ENCODE peak calls at places on chromosomes 5 and 9, in four cellular contexts. E is Peyer's patch, N is fibroblast of mammary gland, C is fibroblast of lung. T is an unnamed sample.
A peak's percentile ranks its signal among the peaks of the same experiment; 100 is the strongest.

GRCh38 chr9:129317179-129318011 is 139.3 kb upstream of the IER5L start:
- DNase-seq in E (no peak), N (peak; percentile 69), C (peak; percentile 49), T (no peak)

GRCh38 chr5:126335871-126336270 is 87.3 kb upstream of the GRAMD2B start:
- DNase-seq in E (no peak), N (no peak), C (peak; percentile 59), T (peak; percentile 48)

GRCh38 chr9:136079211-136079915 is 15.7 kb downstream of the NACC2 start:
- DNase-seq in E (no peak), N (no peak), C (peak; percentile 18), T (no peak)

GRCh38 chr5:1507961-1508678 is 15.6 kb downstream of the LPCAT1 start:
- DNase-seq in E (peak; percentile 34), N (no peak), C (no peak), T (no peak)

GRCh38 chr9:98360176-98360708 is 104.8 kb upstream of the TBC1D2 start:
- DNase-seq in E (no peak), N (no peak), C (no peak), T (no peak)

GRCh38 chr5:50343715-50344114 is 97.4 kb downstream of the EMB start:
- DNase-seq in E (no peak), N (no peak), C (no peak), T (no peak)

GRCh38 chr9:135165756-135166519 is 78.5 kb downstream of the OLFM1 start:
- DNase-seq in E (no peak), N (no peak), C (no peak), T (no peak)

GRCh38 chr9:34611251-34611810 is 566 bp downstream of the RPP25L start:
- DNase-seq in E (peak; percentile 60), N (no peak), C (peak; percentile 22), T (no peak)

GRCh38 chr9:14322211-14323082 is 8.5 kb upstream of the NFIB start:
- DNase-seq in E (peak; percentile 95), N (peak; percentile 83), C (peak; percentile 90), T (peak; percentile 81)

GRCh38 chr9:81150016-81150625 is 539.2 kb downstream of the TLE1 start:
- DNase-seq in E (no peak), N (no peak), C (no peak), T (no peak)

GRCh38 chr5:175823731-175824525 is 47.5 kb upstream of the CPLX2 start:
- DNase-seq in E (no peak), N (no peak), C (no peak), T (no peak)

GRCh38 chr9:36779582-36779981 is 206.9 kb downstream of the MELK start:
- DNase-seq in E (no peak), N (no peak), C (no peak), T (no peak)
- H3K4me3 ChIP-seq in E (no peak overlapping the region), N (no peak overlapping the region), C (no peak overlapping the region), T (no peak overlapping the region)

GRCh38 chr5:180804129-180804601 is 1.6 kb upstream of the MGAT1 start:
- DNase-seq in E (no peak), N (no peak), C (no peak), T (no peak)
- H3K4me3 ChIP-seq in E (peak overlapping the region; percentile 97), N (peak overlapping the region; percentile 48), C (no peak overlapping the region), T (no peak overlapping the region)

DNA sequence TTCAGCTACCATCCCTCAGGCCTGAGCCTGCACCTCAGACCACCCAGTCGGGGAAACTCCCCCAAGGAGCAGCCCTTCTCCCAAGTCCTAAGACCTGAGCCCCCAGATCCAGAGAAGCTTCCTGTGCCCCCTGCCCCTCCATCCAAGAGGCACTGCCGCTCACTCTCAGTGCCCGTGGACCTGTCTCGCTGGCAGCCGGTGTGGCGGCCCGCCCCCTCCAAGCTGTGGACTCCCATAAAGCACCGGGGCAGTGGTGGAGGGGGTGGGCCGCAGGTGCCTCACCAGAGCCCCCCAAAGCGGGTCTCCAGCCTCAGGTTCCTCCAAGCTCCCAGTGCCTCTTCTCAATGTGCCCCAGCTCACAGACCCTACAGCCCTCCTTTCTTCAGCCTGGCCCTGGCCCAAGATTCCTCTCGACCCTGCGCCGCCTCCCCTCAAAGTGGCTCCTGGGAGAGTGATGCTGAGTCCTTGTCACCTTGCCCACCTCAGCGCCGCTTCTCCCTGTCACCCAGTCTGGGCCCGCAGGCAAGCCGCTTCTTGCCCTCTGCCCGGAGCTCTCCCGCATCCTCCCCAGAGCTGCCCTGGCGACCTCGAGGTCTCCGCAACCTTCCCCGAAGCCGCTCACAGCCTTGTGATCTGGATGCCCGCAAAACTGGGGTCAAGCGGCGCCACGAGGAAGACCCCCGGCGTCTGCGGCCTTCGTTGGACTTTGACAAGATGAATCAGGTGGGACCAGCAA is 7.0 kb downstream of the FAM53C start:
- DNase-seq in E (no peak), N (no peak), C (no peak), T (no peak)
- H3K4me3 ChIP-seq in E (no peak overlapping the region), N (no peak overlapping the region), C (no peak overlapping the region), T (no peak overlapping the region)

GRCh38 chr9:87760534-87760933 is 34.6 kb downstream of the CTSL start:
- DNase-seq in E (no peak), N (no peak), C (no peak), T (no peak)
- H3K4me3 ChIP-seq in E (no peak overlapping the region), N (no peak overlapping the region), C (no peak overlapping the region), T (no peak overlapping the region)

DNA sequence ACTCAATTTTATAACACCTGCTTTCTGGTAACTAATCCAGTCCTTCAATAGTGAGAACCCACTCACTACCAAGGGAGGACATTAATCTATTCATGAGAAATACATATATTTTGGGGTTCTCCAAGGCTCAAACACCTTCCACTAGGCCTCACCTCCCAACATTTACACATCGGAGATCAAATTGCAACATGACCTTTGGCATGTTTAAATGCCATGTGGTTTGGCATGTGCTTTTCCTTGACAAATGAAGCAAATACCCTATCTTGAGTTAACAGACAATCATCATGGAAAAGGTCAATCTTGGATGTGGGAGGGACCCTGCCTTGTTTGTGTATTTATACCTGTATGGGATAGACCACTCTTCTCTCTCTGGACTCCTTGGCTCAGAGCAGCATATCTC is 21.9 kb upstream of the SPINK14 start:
- DNase-seq in E (no peak), N (no peak), C (no peak), T (no peak)
- H3K4me3 ChIP-seq in E (no peak overlapping the region), N (no peak overlapping the region), C (no peak overlapping the region), T (no peak overlapping the region)

DNA sequence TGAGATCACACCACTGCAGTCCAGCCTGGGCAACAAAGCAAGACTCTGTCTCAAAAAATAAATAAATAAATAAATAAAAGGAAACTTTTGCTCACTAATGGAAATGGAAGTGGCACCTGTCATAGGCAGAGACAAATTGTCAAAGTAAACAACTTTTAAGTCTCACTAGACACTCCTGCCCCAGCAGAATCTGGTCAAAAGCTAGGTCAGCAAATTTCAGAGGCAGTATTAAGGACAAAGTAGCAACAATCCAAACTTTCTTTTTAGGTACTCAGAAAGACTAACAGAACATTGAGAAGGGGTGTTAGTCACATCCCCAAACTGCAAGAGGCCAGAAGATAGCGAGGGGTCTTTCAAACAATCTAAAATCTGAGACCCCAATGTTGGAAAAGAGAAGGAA is 101.4 kb upstream of the MSX2 start:
- DNase-seq in E (no peak), N (no peak), C (no peak), T (no peak)
- H3K4me3 ChIP-seq in E (no peak overlapping the region), N (no peak overlapping the region), C (no peak overlapping the region), T (no peak overlapping the region)

DNA sequence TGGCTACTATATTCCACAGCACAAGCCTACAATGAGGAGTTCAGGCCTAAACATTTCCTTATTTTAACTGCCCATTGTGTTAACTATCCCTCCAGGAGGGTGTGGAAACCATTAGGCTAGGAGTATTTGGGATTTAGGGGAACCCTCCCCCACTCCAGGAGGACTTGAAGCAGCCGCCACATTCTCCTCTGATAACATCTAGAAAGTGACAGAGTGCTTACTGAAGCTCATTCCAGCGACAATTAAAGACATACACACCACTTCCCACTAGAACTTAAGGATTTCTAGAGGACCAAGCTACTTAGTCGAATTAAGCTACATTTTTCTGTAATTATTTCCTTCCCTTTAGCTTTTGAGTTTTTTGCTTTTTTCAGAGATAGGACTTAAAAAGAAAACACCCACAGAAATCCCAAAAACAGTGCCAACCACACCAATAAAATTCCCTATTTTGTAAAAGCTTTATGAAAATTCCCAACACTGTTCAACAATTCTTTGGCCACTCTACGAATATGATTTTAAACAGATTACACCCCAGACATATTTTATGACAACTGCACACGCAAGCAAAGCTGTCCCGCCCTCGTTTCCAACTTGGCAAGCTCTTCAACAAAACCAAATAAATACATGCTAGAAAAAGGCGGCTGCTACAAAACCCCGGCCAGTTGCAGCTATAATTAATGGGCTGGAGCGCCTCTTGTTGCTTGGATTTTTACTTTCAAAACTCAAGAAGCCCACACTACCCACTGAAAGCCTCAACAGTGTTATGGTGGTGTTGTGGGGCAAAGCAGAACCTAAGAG is 4.6 kb downstream of the ROR2 start:
- DNase-seq in E (no peak), N (peak; percentile 77), C (peak; percentile 95), T (no peak)
- H3K4me3 ChIP-seq in E (no peak overlapping the region), N (no peak overlapping the region), C (peak overlapping the region; percentile 44), T (no peak overlapping the region)